ENCODE peak calls at places on chromosomes 12 and 14, in seven cellular contexts. G, L, B, R, P, X and C are unnamed samples.

GRCh38 chr14:77872971-77873370 is 73.1 kb downstream of the ADCK1 start:
- DNase-seq in P (no peak), G (no peak), B (no peak), R (no peak), X (no peak), L (no peak), C (no peak)

GRCh38 chr12:105573574-105573973 is 243.1 kb downstream of the C12orf75 start:
- DNase-seq in L (no peak), P (no peak), B (no peak), X (no peak), G (no peak), R (no peak), C (no peak)

GRCh38 chr14:99751539-99752485 is 41.4 kb upstream of the EML1 start:
- DNase-seq in R (no peak), X (no peak), B (no peak), L (no peak), G (no peak), P (peak; percentile 43), C (peak; percentile 57)

GRCh38 chr14:49950275-49951250 is 57.7 kb downstream of the ARF6 start:
- DNase-seq in P (no peak), X (peak; percentile 100), B (no peak), R (no peak), G (peak; percentile 82), L (no peak), C (no peak)

GRCh38 chr12:110794623-110795280 is 52.0 kb upstream of the CCDC63 start:
- DNase-seq in R (peak; percentile 57), P (peak; percentile 27), X (no peak), L (no peak), G (no peak), B (peak; percentile 31), C (no peak)

GRCh38 chr14:96920023-96920422 is 122.8 kb downstream of the VRK1 start:
- DNase-seq in X (no peak), G (no peak), P (peak; percentile 10), L (no peak), B (no peak), R (no peak), C (no peak)

GRCh38 chr12:5442251-5443006 is 10.5 kb downstream of the NTF3 start:
- DNase-seq in X (peak; percentile 66), G (peak; percentile 27), L (no peak), R (no peak), P (peak; percentile 62), B (peak; percentile 71), C (peak; percentile 73)

GRCh38 chr12:109358154-109358869 is 10.6 kb downstream of the MYO1H start:
- DNase-seq in R (no peak), G (no peak), P (peak; percentile 0), X (no peak), B (no peak), L (no peak), C (no peak)

GRCh38 chr12:9066755-9067433 is 48.8 kb downstream of the A2M start:
- DNase-seq in X (peak; percentile 43), R (no peak), B (no peak), G (peak; percentile 26), L (no peak), P (peak; percentile 1), C (no peak)

GRCh38 chr12:121610239-121611149 is 15.8 kb upstream of the ORAI1 start:
- DNase-seq in X (no peak), G (no peak), R (peak; percentile 66), P (peak; percentile 50), L (no peak), B (peak; percentile 62), C (peak; percentile 30)

GRCh38 chr14:60350366-60350720 is 101.3 kb downstream of the PPM1A start:
- DNase-seq in L (no peak), X (no peak), P (peak; percentile 21), B (no peak), R (no peak), G (no peak), C (no peak)

GRCh38 chr12:100154472-100155247 is 12.0 kb upstream of the BLTP3B start:
- DNase-seq in B (peak; percentile 76), X (peak; percentile 73), P (peak; percentile 75), G (peak; percentile 38), L (peak; percentile 20), R (peak; percentile 71), C (peak; percentile 56)

GRCh38 chr12:22505826-22506225 is 38.5 kb downstream of the C2CD5 start:
- DNase-seq in L (no peak), B (no peak), P (no peak), R (no peak), G (no peak), X (no peak), C (no peak)

GRCh38 chr12:26566670-26567069 is 266.3 kb downstream of the ITPR2 start:
- DNase-seq in X (no peak), L (no peak), R (no peak), P (peak; percentile 56), G (no peak), B (peak; percentile 52), C (no peak)

GRCh38 chr14:104387000-104387384 is 192.6 kb upstream of the C14orf180 start:
- DNase-seq in B (no peak), R (peak; percentile 3), X (no peak), G (no peak), P (no peak), L (no peak), C (no peak)

GRCh38 chr12:50242751-50243191 is 40.5 kb downstream of the LIMA1 start:
- DNase-seq in P (peak; percentile 70), R (no peak), B (peak; percentile 41), L (no peak), X (no peak), G (no peak), C (peak; percentile 90)